ENCODE peak calls at places on chromosomes 13 and 19, in six cellular contexts. L, N, W, G, J and Z are unnamed samples.

GRCh38 chr13:60990032-60990733 is 425.5 kb downstream of the PCDH20 start:
- DNase-seq in L (no peak), N (no peak), W (no peak), J (no peak), G (no peak), Z (no peak)

GRCh38 chr13:109918179-109918651 is 131.8 kb upstream of the IRS2 start:
- DNase-seq in N (no peak), W (no peak), G (no peak), J (peak), L (no peak), Z (no peak)

GRCh38 chr19:955803-956746 is 28.1 kb upstream of the WDR18 start:
- DNase-seq in N (no peak), J (no peak), G (no peak), W (no peak), L (no peak), Z (peak)

GRCh38 chr13:46170687-46171086 is 11.3 kb downstream of the LCP1 start:
- DNase-seq in J (peak), N (no peak), W (no peak), G (no peak), L (no peak), Z (no peak)

GRCh38 chr19:3982701-3983541 is 2.3 kb downstream of the EEF2 start:
- DNase-seq in N (no peak), L (no peak), G (peak), J (peak), W (no peak), Z (no peak)

GRCh38 chr13:37406031-37406430 is 192.5 kb downstream of the POSTN start:
- DNase-seq in N (no peak), L (no peak), W (no peak), J (peak), G (no peak), Z (no peak)

GRCh38 chr19:3521104-3521445 is 15.0 kb downstream of the FZR1 start:
- DNase-seq in G (no peak), J (no peak), N (no peak), W (no peak), L (no peak), Z (no peak)

GRCh38 chr13:80131204-80131603 is 209.7 kb downstream of the SPRY2 start:
- DNase-seq in G (peak), L (peak), J (peak), W (no peak), N (no peak), Z (peak)

GRCh38 chr19:45878043-45878794 is 7.7 kb downstream of the IRF2BP1 start:
- DNase-seq in J (no peak), N (no peak), G (no peak), W (no peak), L (no peak), Z (peak)

GRCh38 chr19:6414793-6415591 is 9.6 kb downstream of the KHSRP start:
- DNase-seq in G (no peak), N (no peak), W (peak), J (no peak), L (no peak), Z (no peak)

GRCh38 chr13:105436946-105437345 is 1098.5 kb downstream of the EFNB2 start:
- DNase-seq in G (no peak), J (no peak), W (no peak), N (no peak), L (no peak), Z (no peak)

GRCh38 chr19:20182232-20182785 is 15.3 kb downstream of the ZNF486 start:
- DNase-seq in L (no peak), J (no peak), W (no peak), G (no peak), N (no peak), Z (no peak)

GRCh38 chr13:89627991-89628390 is 1719.5 kb upstream of the MIR17HG start:
- DNase-seq in N (no peak), W (no peak), G (no peak), L (no peak), J (peak), Z (no peak)

GRCh38 chr13:58134012-58134411 is 502.5 kb downstream of the PCDH17 start:
- DNase-seq in J (no peak), N (no peak), L (no peak), W (no peak), G (no peak), Z (no peak)

GRCh38 chr19:9923440-9923839 is 12.9 kb downstream of the OLFM2 start:
- DNase-seq in L (no peak), G (no peak), J (no peak), N (no peak), W (no peak), Z (no peak)

GRCh38 chr13:36965767-36966166 is 33.4 kb downstream of the ALG5 start:
- DNase-seq in G (no peak), J (peak), L (no peak), N (no peak), W (no peak), Z (peak)

GRCh38 chr19:55440411-55441105 is 2.5 kb downstream of the SHISA7 start:
- DNase-seq in L (no peak), G (no peak), N (no peak), W (peak), J (peak), Z (no peak)

GRCh38 chr19:4066682-4067395 is at the start of gene ZBTB7A:
- DNase-seq in G (peak), J (peak), N (peak), L (peak), W (peak), Z (peak)

GRCh38 chr19:18543814-18544475 is 572 bp upstream of the FKBP8 start:
- DNase-seq in J (peak), L (peak), G (peak), W (peak), N (peak), Z (peak)

GRCh38 chr19:33100894-33101644 is 20.1 kb downstream of the GPATCH1 start:
- DNase-seq in W (no peak), L (peak), G (no peak), N (no peak), J (no peak), Z (peak)

GRCh38 chr13:49165798-49166752 is 54.1 kb upstream of the MLNR start:
- DNase-seq in N (no peak), W (no peak), G (no peak), L (no peak), J (no peak), Z (no peak)

GRCh38 chr19:17948967-17949930 is 16.4 kb downstream of the CCDC124 start:
- DNase-seq in G (no peak), W (peak), N (peak), L (no peak), J (no peak), Z (no peak)

GRCh38 chr13:70816853-70817252 is 708.6 kb upstream of the KLHL1 start:
- DNase-seq in W (no peak), L (no peak), G (no peak), N (no peak), J (peak), Z (no peak)

GRCh38 chr13:75788494-75788991 is 152.4 kb downstream of the LMO7 start:
- DNase-seq in L (no peak), N (no peak), W (no peak), G (peak), J (peak), Z (no peak)

GRCh38 chr19:36379510-36379819 is 464 bp upstream of the ZFP14 start:
- DNase-seq in J (no peak), L (no peak), N (no peak), W (no peak), G (no peak), Z (no peak)

GRCh38 chr13:32125221-32125621 is 93.6 kb downstream of the FRY start:
- DNase-seq in G (peak), J (peak), L (no peak), N (no peak), W (no peak), Z (no peak)

GRCh38 chr13:111659842-111660241 is 339.4 kb downstream of the TEX29 start:
- DNase-seq in J (no peak), N (no peak), G (no peak), W (no peak), L (no peak), Z (no peak)

GRCh38 chr13:20182231-20182846 is 10.4 kb downstream of the GJB2 start:
- DNase-seq in G (no peak), W (peak), L (peak), N (peak), J (peak), Z (peak)

GRCh38 chr13:79228972-79229371 is 177.1 kb downstream of the RBM26 start:
- DNase-seq in L (no peak), N (no peak), G (no peak), W (no peak), J (peak), Z (peak)